ENCODE peak calls at places on chromosomes 7 and 10, in five cellular contexts. E is fibroblast of mammary gland, O is A673, C is lower lobe of right lung, V is A549. F is an unnamed sample.

GRCh38 chr10:95360122-95360715 is 69.4 kb upstream of the PDLIM1 start:
- DNase-seq in C (no peak), O (peak), E (peak), V (no peak), F (peak)

GRCh38 chr10:11242443-11243386 is 225.0 kb downstream of the CELF2 start:
- DNase-seq in O (peak), V (no peak), E (peak), C (no peak), F (no peak)

GRCh38 chr7:149885191-149886017 is 11.6 kb downstream of the ATP6V0E2 start:
- DNase-seq in O (no peak), E (no peak), V (no peak), C (no peak), F (no peak)

GRCh38 chr7:111138196-111138569 is 47.3 kb downstream of the LRRN3 start:
- DNase-seq in V (no peak), E (peak), C (peak), O (peak), F (peak)

GRCh38 chr10:71438761-71439160 is 42.0 kb downstream of the CDH23 start:
- DNase-seq in O (no peak), C (no peak), V (no peak), E (no peak), F (no peak)

GRCh38 chr7:29320577-29320976 is 126.0 kb downstream of the CHN2 start:
- DNase-seq in V (no peak), O (no peak), E (no peak), C (no peak), F (no peak)

GRCh38 chr10:68105820-68106219 is 3.5 kb upstream of the MYPN start:
- DNase-seq in V (no peak), C (no peak), O (peak), E (peak), F (peak)

GRCh38 chr7:150876817-150877526 is 24.7 kb downstream of the AOC1 start:
- DNase-seq in V (peak), O (peak), C (peak), E (peak), F (peak)

GRCh38 chr7:3194501-3195141 is 106.4 kb upstream of the SDK1 start:
- DNase-seq in V (peak), E (peak), C (peak), O (peak), F (peak)

GRCh38 chr10:79320785-79321493 is 26.3 kb upstream of the PPIF start:
- DNase-seq in V (peak), O (peak), C (peak), E (peak), F (peak)

GRCh38 chr7:92754756-92755581 is 81.4 kb downstream of the CDK6 start:
- DNase-seq in E (no peak), C (no peak), V (no peak), O (peak), F (no peak)

GRCh38 chr10:34679177-34679576 is 135.9 kb downstream of the PARD3 start:
- DNase-seq in V (no peak), C (no peak), E (no peak), O (no peak), F (peak)

GRCh38 chr7:96942112-96942511 is 63.2 kb upstream of the DLX6 start:
- DNase-seq in V (no peak), E (no peak), O (no peak), C (no peak), F (no peak)

GRCh38 chr7:43637114-43637806 is 54.4 kb downstream of the STK17A start:
- DNase-seq in O (peak), V (no peak), E (peak), C (no peak), F (peak)

GRCh38 chr7:69624431-69624830 is 26.2 kb downstream of the AUTS2 start:
- DNase-seq in O (no peak), C (no peak), V (no peak), E (no peak), F (no peak)

GRCh38 chr10:36096571-36096970 is 454.5 kb upstream of the FZD8 start:
- DNase-seq in C (no peak), V (no peak), O (no peak), E (peak), F (peak)

GRCh38 chr7:157666530-157667040 is 329.8 kb downstream of the DNAJB6 start:
- DNase-seq in V (no peak), C (no peak), O (no peak), E (no peak), F (no peak)

GRCh38 chr10:101272229-101272868 is 43.1 kb upstream of the LBX1 start:
- DNase-seq in C (no peak), V (peak), O (peak), E (peak), F (peak)

GRCh38 chr10:97553575-97554100 is 18.9 kb upstream of the ANKRD2 start:
- DNase-seq in V (peak), O (peak), C (peak), E (peak), F (peak)

GRCh38 chr10:113617086-113617485 is 46.8 kb downstream of the NRAP start:
- DNase-seq in O (no peak), E (no peak), C (no peak), V (no peak), F (no peak)

GRCh38 chr7:47931005-47931787 is 17.1 kb downstream of the PKD1L1 start:
- DNase-seq in E (no peak), C (no peak), V (no peak), O (no peak), F (no peak)

GRCh38 chr10:62614389-62615157 is 189.9 kb upstream of the ADO start:
- DNase-seq in E (peak), V (no peak), O (peak), C (no peak), F (peak)

GRCh38 chr7:50339990-50340500 is 35.5 kb downstream of the IKZF1 start:
- DNase-seq in V (no peak), C (no peak), O (peak), E (no peak), F (no peak)

GRCh38 chr7:54986716-54987115 is 32.1 kb upstream of the EGFR start:
- DNase-seq in O (no peak), C (no peak), E (no peak), V (no peak), F (peak)

DNA sequence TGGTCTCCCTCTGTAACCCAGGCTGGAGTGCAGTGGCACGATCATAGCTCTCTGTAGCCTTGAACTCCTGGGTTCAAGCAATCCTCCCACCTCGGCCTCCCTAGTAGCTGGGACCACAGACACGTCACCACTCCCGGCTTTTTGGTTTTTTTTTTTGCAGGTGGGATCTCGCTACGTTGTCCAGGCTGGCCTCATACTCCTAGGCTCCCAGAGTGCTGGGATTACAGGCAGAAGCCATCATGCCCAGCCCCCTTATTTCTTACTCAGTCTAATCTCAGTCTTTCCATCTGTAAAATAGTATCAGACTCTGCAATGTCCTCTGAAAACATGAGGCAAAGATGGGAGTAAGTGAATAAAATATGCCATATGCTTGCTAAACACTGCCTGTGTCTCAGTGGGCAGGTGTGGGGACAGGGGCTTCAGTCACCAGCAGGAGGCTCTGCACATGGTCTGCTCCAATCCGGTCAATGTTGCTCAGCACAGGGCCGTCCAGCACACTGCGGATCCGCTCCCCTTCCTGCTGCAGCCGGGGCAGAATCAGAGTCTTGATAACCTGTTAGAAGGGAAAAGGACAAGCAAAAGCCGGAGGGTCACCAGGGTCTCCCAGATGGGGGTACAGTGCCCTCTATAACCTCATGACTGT is 8.2 kb downstream of the AP4M1 start:
- DNase-seq in C (no peak), V (no peak), O (no peak), E (no peak), F (no peak)
- TF ChIP-seq CTCF in C (no peak), V (no peak), O (peak), E (no peak), F (no peak)

DNA sequence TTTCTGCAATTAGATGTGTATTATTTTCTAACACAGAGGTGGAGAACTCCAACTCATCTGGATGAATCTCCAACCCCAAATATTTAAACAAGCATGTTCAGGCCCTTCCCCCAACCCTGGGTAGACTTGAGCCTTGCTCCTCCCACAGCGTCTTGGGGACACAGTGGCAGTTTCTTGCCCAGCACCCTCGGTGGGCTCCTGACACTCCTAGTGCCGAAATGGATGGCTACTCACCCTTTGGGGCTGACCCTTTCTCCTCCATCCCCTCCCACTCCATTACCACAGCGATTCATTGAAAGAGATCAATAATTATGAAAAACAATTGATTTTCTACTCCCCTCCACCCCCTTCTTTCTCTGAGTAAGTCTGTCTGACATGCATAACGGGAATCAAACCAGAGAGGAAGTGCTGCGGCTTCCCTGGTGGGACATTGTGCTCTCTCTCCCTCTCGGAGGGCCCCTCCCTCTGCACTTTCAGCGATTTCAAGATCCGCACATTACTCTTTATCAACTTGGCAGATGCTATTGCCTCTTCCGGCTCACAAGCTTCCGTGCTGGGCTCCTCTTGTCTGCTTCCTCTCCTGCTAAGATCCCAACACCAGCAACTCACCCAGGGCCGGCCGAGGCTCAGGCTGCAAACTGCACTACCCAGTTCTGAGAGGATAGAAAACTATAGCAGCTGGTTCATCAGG is 78.9 kb upstream of the PLXNA4 start:
- DNase-seq in E (peak), C (peak), O (peak), V (no peak), F (no peak)
- H3K4me3 ChIP-seq in E (no peak), C (peak), O (peak), V (no peak), F (no peak)

DNA sequence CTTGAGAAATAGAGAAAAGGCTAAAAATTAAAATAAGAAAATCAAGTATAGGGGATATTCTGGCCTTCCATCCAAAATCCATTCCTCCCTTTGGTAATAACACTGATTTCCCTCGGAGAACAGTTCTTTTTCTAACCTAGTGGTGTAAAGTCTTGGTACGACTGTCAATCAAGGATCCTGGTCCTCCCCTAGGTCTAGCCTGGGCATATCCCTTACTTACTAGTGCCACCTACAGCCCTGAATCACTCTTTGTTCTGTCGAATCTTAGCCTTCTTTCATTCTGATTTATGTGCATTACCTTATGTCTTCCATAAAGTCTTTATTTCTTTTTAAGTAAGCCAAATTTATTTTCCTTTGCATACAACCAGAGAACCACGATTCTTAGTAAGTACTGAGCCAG is 298.7 kb upstream of the LRRTM3 start:
- DNase-seq in O (peak), V (peak), E (no peak), C (no peak), F (peak)
- TF ChIP-seq CTCF in O (peak), V (no peak), E (no peak), C (no peak), F (peak)

DNA sequence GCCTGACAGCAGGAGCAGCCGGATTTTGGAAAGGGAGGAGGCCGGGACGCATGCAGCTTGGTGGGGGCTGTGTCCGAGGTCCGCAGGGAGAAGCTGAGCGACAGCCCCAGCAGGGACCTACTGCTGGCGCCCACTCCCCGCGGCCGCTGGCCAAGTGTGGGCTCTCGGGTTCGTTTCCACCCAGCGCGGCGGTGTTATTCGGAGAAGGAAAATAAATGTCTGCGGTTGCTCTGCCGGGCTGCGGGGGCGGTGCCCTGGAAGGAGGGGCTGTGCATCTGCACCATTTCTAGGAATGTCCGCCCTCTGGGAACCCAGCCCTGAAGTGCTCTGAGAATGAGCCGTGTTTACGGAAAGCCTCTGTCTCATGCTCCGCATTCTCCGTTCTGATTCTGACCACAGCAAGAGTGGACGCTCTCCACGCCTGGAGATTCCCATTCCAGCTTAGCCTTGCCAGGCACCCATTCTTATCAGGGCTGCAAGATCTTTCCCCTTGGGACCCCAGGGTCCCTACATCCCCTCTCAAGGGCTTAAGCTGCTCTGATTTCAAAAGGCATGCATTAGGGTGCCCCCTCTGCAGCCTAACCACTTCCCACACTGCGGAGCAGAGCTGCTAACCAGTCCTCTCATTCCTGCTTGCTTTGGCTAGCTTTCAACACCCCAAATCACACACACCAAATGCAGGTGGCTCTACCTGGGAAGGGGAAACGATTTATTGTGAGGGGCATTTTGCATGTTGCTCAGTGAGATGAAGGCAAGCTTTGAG is 256.6 kb upstream of the GLI3 start:
- DNase-seq in C (peak), E (peak), O (peak), V (no peak), F (peak)
- H3K4me3 ChIP-seq in C (peak), E (peak), O (peak), V (peak), F (peak)

DNA sequence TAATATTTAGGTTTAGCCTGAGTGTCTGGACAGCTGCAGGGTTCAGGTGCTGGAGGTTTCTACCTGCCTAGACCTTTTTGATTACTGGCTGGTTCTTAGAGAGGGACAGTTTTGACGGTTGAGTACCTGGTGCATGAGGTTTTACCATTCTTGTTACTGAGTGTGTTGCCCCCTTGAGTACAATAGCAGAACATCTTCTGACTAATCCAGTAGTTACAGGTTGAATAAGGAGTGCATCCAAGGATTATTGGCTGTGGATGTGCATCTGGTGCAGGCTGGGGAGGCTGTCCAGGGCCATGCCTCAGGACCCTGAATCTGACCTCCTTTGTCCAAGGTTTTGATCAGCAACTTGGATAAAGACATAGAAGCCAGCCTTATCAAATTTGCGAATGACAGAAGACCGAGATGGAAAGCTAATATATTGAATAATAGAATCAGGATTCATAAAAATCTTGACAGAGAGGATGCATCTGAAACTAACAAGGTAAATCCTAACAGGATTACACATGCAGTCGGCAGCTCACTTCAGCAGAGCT is 23.1 kb downstream of the PLPP4 start:
- DNase-seq in E (no peak), C (no peak), O (no peak), V (no peak), F (no peak)
- TF ChIP-seq CTCF in E (peak), C (no peak), O (peak), V (no peak), F (no peak)

GRCh38 chr7:146654048-146654447 is 537.4 kb downstream of the CNTNAP2 start:
- DNase-seq in C (no peak), V (no peak), E (no peak), O (no peak), F (no peak)
- H3K4me3 ChIP-seq in C (no peak), V (no peak), E (no peak), O (no peak), F (no peak)

DNA sequence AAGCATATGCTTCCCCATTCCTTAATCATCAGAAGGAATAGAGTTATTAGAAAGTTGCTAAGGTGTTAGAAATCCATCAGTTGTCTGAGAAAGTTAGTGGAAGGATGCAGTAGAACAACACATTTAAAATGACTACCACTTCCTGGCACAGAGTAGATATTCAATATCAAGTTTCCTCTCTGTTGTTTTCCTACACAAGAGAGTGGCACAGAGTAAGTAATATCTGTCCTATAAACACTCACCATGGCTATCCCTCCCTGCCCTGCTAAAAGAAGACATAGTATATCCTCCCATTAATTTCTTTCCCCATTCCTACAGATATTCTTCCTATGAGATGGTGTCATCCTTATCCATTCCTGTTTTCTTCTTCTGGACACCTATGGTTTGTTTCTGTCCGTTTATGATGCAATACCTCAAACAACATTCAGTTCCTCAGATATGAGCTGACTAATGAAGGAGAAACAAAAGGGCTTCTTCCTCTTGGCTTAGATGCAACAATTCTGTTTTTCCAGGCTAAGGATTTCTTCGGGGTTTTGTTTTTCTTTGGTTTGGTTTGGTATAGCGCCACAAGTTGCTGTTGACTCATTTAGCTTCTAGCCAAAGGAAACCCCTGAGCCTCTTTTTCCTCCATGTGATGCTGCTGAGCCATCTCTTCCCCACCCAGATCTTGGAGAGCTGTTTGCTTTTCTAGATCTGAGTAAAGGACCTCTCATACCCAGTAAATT is 32.9 kb upstream of the BPGM start:
- DNase-seq in V (peak), C (no peak), O (no peak), E (peak), F (peak)
- TF ChIP-seq CTCF in V (no peak), C (no peak), O (no peak), E (peak), F (no peak)

GRCh38 chr7:152759655-152760383 is at the start of gene ACTR3B:
- DNase-seq in O (peak), E (peak), V (peak), C (peak), F (peak)
- H3K4me3 ChIP-seq in O (peak), E (peak), V (peak), C (peak), F (peak)